ENCODE peak calls at places on chromosomes 1 and 21, in six cellular contexts. S, L, A, R, I and Z are unnamed samples.

GRCh38 chr1:54806931-54807611 is 5.9 kb upstream of the TTC22 start:
- DNase-seq in S (peak), L (no peak), A (peak), R (no peak), I (no peak), Z (no peak)

GRCh38 chr1:165527673-165528072 is 16.1 kb upstream of the LRRC52 start:
- DNase-seq in S (no peak), L (no peak), A (no peak), R (no peak), I (no peak), Z (no peak)

GRCh38 chr1:162910161-162910560 is 49.2 kb upstream of the CCDC190 start:
- DNase-seq in S (no peak), L (no peak), A (no peak), R (no peak), I (no peak), Z (no peak)

GRCh38 chr1:192461684-192462083 is 113.9 kb upstream of the RGS1 start:
- DNase-seq in S (no peak), L (no peak), A (no peak), R (no peak), I (no peak), Z (no peak)

GRCh38 chr1:25858906-25859789 is at the start of gene AUNIP:
- DNase-seq in S (peak), L (peak), A (peak), R (peak), I (peak), Z (peak)

GRCh38 chr1:242523282-242523967 is 1.1 kb downstream of the PLD5 start:
- DNase-seq in S (no peak), L (no peak), A (no peak), R (no peak), I (no peak), Z (no peak)

GRCh38 chr21:15355066-15355465 is 290.3 kb upstream of the NRIP1 start:
- DNase-seq in S (no peak), L (no peak), A (no peak), R (no peak), I (no peak), Z (no peak)

GRCh38 chr1:85448358-85448757 is 16.6 kb downstream of the DDAH1 start:
- DNase-seq in S (no peak), L (no peak), A (peak), R (no peak), I (no peak), Z (no peak)

GRCh38 chr1:51310871-51311613 is 19.3 kb downstream of the TTC39A start:
- DNase-seq in S (no peak), L (no peak), A (peak), R (no peak), I (no peak), Z (no peak)

GRCh38 chr21:44509539-44509938 is 30.5 kb downstream of the KRTAP10-1 start:
- DNase-seq in S (no peak), L (no peak), A (no peak), R (no peak), I (no peak), Z (peak)